ENCODE peak calls at places on chromosomes 3 and 15, in eight cellular contexts. G, N, E, V, W, A, S and P are unnamed samples.

GRCh38 chr3:129836381-129837056 is 57.0 kb downstream of the TMCC1 start:
- DNase-seq in G (no peak), N (no peak), E (peak), V (no peak), W (no peak), A (no peak), S (no peak), P (peak)

GRCh38 chr15:45224596-45225217 is 27.3 kb upstream of the SLC28A2 start:
- DNase-seq in G (no peak), N (no peak), E (no peak), V (no peak), W (no peak), A (no peak), S (no peak), P (no peak)

GRCh38 chr15:38558714-38559059 is 5.9 kb downstream of the RASGRP1 start:
- DNase-seq in G (no peak), N (no peak), E (peak), V (no peak), W (peak), A (no peak), S (no peak), P (peak)

GRCh38 chr3:122078235-122078935 is 23.2 kb downstream of the CD86 start:
- DNase-seq in G (no peak), N (no peak), E (no peak), V (no peak), W (no peak), A (no peak), S (no peak), P (no peak)

GRCh38 chr3:117708601-117709000 is 999.0 kb downstream of the TUSC7 start:
- DNase-seq in G (no peak), N (no peak), E (peak), V (no peak), W (peak), A (no peak), S (no peak), P (peak)

GRCh38 chr3:27633224-27633545 is 88.9 kb downstream of the EOMES start:
- DNase-seq in G (no peak), N (no peak), E (peak), V (no peak), W (peak), A (no peak), S (no peak), P (no peak)

GRCh38 chr3:167731393-167731792 is 3.3 kb downstream of the PDCD10 start:
- DNase-seq in G (no peak), N (no peak), E (no peak), V (no peak), W (no peak), A (no peak), S (no peak), P (no peak)

GRCh38 chr15:95620934-95621579 is 709.4 kb upstream of the NR2F2 start:
- DNase-seq in G (no peak), N (no peak), E (peak), V (no peak), W (peak), A (no peak), S (no peak), P (peak)

GRCh38 chr3:99172736-99173657 is 271.5 kb upstream of the DCBLD2 start:
- DNase-seq in G (peak), N (peak), E (peak), V (peak), W (peak), A (no peak), S (peak), P (peak)

GRCh38 chr15:34691024-34691423 is 63.8 kb downstream of the GJD2 start:
- DNase-seq in G (no peak), N (no peak), E (peak), V (no peak), W (peak), A (no peak), S (no peak), P (peak)

GRCh38 chr3:124702950-124703349 is 27.3 kb upstream of the UMPS start:
- DNase-seq in G (no peak), N (no peak), E (no peak), V (no peak), W (no peak), A (no peak), S (no peak), P (no peak)

GRCh38 chr3:5006755-5007202 is 27.5 kb downstream of the BHLHE40 start:
- DNase-seq in G (no peak), N (no peak), E (no peak), V (peak), W (no peak), A (no peak), S (no peak), P (no peak)

GRCh38 chr15:23570466-23570865 is 5.0 kb downstream of the MKRN3 start:
- DNase-seq in G (no peak), N (peak), E (no peak), V (no peak), W (no peak), A (peak), S (no peak), P (no peak)

GRCh38 chr15:91491131-91491950 is 362.2 kb upstream of the SLCO3A1 start:
- DNase-seq in G (no peak), N (no peak), E (peak), V (no peak), W (peak), A (no peak), S (no peak), P (peak)

GRCh38 chr15:64456634-64457108 is 3.7 kb upstream of the ZNF609 start:
- DNase-seq in G (no peak), N (no peak), E (no peak), V (no peak), W (no peak), A (no peak), S (no peak), P (no peak)

GRCh38 chr3:172129868-172130751 is 90.7 kb downstream of the FNDC3B start:
- DNase-seq in G (peak), N (no peak), E (peak), V (peak), W (peak), A (no peak), S (peak), P (peak)

GRCh38 chr15:51193526-51193925 is 98.8 kb upstream of the TNFAIP8L3 start:
- DNase-seq in G (no peak), N (no peak), E (no peak), V (no peak), W (peak), A (no peak), S (no peak), P (no peak)

GRCh38 chr3:175358935-175359334 is 499.8 kb downstream of the NAALADL2 start:
- DNase-seq in G (no peak), N (no peak), E (no peak), V (no peak), W (no peak), A (no peak), S (no peak), P (no peak)

GRCh38 chr15:66634540-66634939 is 67.5 kb upstream of the SMAD6 start:
- DNase-seq in G (no peak), N (no peak), E (no peak), V (no peak), W (no peak), A (no peak), S (no peak), P (no peak)

GRCh38 chr15:52417501-52417900 is 111.2 kb downstream of the MYO5A start:
- DNase-seq in G (no peak), N (no peak), E (peak), V (peak), W (peak), A (no peak), S (no peak), P (peak)

GRCh38 chr15:52071570-52071969 is 41.0 kb downstream of the BCL2L10 start:
- DNase-seq in G (peak), N (peak), E (no peak), V (no peak), W (no peak), A (no peak), S (no peak), P (no peak)

GRCh38 chr15:63981596-63982320 is 64.5 kb downstream of the DAPK2 start:
- DNase-seq in G (no peak), N (no peak), E (no peak), V (no peak), W (no peak), A (no peak), S (no peak), P (no peak)

GRCh38 chr15:62742409-62743171 is 300.0 kb upstream of the TPM1 start:
- DNase-seq in G (peak), N (peak), E (peak), V (peak), W (peak), A (no peak), S (peak), P (peak)

GRCh38 chr3:98657429-98657828 is 64.0 kb upstream of the CPOX start:
- DNase-seq in G (peak), N (peak), E (no peak), V (peak), W (peak), A (no peak), S (no peak), P (peak)

GRCh38 chr15:77967785-77968184 is 109.7 kb downstream of the TBC1D2B start:
- DNase-seq in G (no peak), N (no peak), E (no peak), V (no peak), W (no peak), A (no peak), S (no peak), P (no peak)

GRCh38 chr3:132723024-132723462 is 834 bp upstream of the NPHP3 start:
- DNase-seq in G (no peak), N (no peak), E (no peak), V (no peak), W (no peak), A (no peak), S (no peak), P (peak)

GRCh38 chr3:122961146-122961545 is 66.4 kb downstream of the SEMA5B start:
- DNase-seq in G (no peak), N (no peak), E (no peak), V (no peak), W (peak), A (no peak), S (peak), P (no peak)

GRCh38 chr15:78369161-78369560 is 29.0 kb downstream of the CRABP1 start:
- DNase-seq in G (no peak), N (peak), E (no peak), V (no peak), W (no peak), A (no peak), S (no peak), P (no peak)

GRCh38 chr3:44870375-44871061 is 3.9 kb upstream of the TGM4 start:
- DNase-seq in G (no peak), N (no peak), E (no peak), V (no peak), W (no peak), A (no peak), S (no peak), P (no peak)

GRCh38 chr3:65545429-65545828 is 493.3 kb downstream of the MAGI1 start:
- DNase-seq in G (no peak), N (no peak), E (peak), V (no peak), W (peak), A (no peak), S (no peak), P (peak)

GRCh38 chr3:182258538-182259177 is 534.6 kb upstream of the ATP11B start:
- DNase-seq in G (peak), N (peak), E (no peak), V (peak), W (peak), A (no peak), S (no peak), P (peak)

GRCh38 chr15:66288093-66288492 is 5.3 kb upstream of the DIS3L start:
- DNase-seq in G (no peak), N (no peak), E (no peak), V (no peak), W (no peak), A (no peak), S (no peak), P (no peak)

GRCh38 chr3:61381745-61382392 is 130.6 kb upstream of the FHIT start:
- DNase-seq in G (no peak), N (peak), E (peak), V (peak), W (peak), A (no peak), S (peak), P (peak)